ENCODE peak calls at places on chromosome 10, in seven cellular contexts. Y is A549, W is HepG2, V is HCT116, L is K562, M is H1, X is GM12878. J is an unnamed sample.

GRCh38 chr10:73032536-73032935 is 64.1 kb downstream of the P4HA1 start:
- DNase-seq in Y (no peak), W (no peak), V (no peak), L (no peak), M (no peak), X (no peak), J (no peak)

GRCh38 chr10:94216201-94216600 is 146.5 kb downstream of the NOC3L start:
- DNase-seq in Y (no peak), W (no peak), V (no peak), L (no peak), M (no peak), X (no peak), J (no peak)

GRCh38 chr10:115004236-115004862 is 66.4 kb downstream of the TRUB1 start:
- DNase-seq in Y (no peak), W (no peak), V (no peak), L (no peak), M (no peak), X (no peak), J (no peak)

GRCh38 chr10:26048756-26049155 is 114.7 kb downstream of the MYO3A start:
- DNase-seq in Y (no peak), W (no peak), V (no peak), L (no peak), M (no peak), X (no peak), J (no peak)

GRCh38 chr10:86141896-86142295 is 224.7 kb downstream of the GRID1 start:
- DNase-seq in Y (no peak), W (no peak), V (no peak), L (no peak), M (no peak), X (no peak), J (no peak)

GRCh38 chr10:79905322-79906314 is 43.3 kb downstream of the SFTPD start:
- DNase-seq in Y (no peak), W (no peak), V (no peak), L (no peak), M (no peak), X (no peak), J (peak; percentile 12)

GRCh38 chr10:23614483-23614882 is 175.6 kb downstream of the OTUD1 start:
- DNase-seq in Y (no peak), W (no peak), V (no peak), L (no peak), M (no peak), X (no peak), J (no peak)

GRCh38 chr10:30359373-30360206 is 10.5 kb upstream of the MTPAP start:
- DNase-seq in Y (peak; percentile 79), W (peak; percentile 81), V (peak; percentile 82), L (peak; percentile 65), M (peak; percentile 92), X (peak; percentile 39), J (peak; percentile 43)

GRCh38 chr10:2980791-2981360 is 86.5 kb upstream of the PFKP start:
- DNase-seq in Y (peak; percentile 34), W (no peak), V (no peak), L (no peak), M (no peak), X (no peak), J (peak; percentile 76)

GRCh38 chr10:114629824-114630430 is 28.1 kb downstream of the ABLIM1 start:
- DNase-seq in Y (no peak), W (no peak), V (no peak), L (no peak), M (no peak), X (no peak), J (peak; percentile 45)

GRCh38 chr10:283916-284356 is 148.7 kb downstream of the ZMYND11 start:
- DNase-seq in Y (no peak), W (no peak), V (no peak), L (no peak), M (no peak), X (peak; percentile 79), J (no peak)

GRCh38 chr10:103040424-103040823 is 122.3 kb downstream of the CNNM2 start:
- DNase-seq in Y (no peak), W (no peak), V (no peak), L (peak; percentile 15), M (no peak), X (no peak), J (peak; percentile 97)

GRCh38 chr10:66627156-66627555 is 298.7 kb upstream of the LRRTM3 start:
- DNase-seq in Y (peak; percentile 50), W (peak; percentile 34), V (peak; percentile 66), L (no peak), M (no peak), X (no peak), J (no peak)

GRCh38 chr10:93751832-93752231 is 5.9 kb upstream of the LGI1 start:
- DNase-seq in Y (peak; percentile 45), W (no peak), V (peak; percentile 34), L (peak; percentile 40), M (no peak), X (no peak), J (peak; percentile 16)

GRCh38 chr10:154348-154747 is 19.1 kb downstream of the ZMYND11 start:
- DNase-seq in Y (no peak), W (no peak), V (no peak), L (no peak), M (no peak), X (no peak), J (peak; percentile 79)

GRCh38 chr10:125370578-125370977 is 210.2 kb upstream of the CTBP2 start:
- DNase-seq in Y (peak; percentile 3), W (no peak), V (peak; percentile 34), L (peak; percentile 8), M (peak; percentile 93), X (no peak), J (no peak)

GRCh38 chr10:125373546-125373945 is 213.2 kb upstream of the CTBP2 start:
- DNase-seq in Y (no peak), W (no peak), V (no peak), L (no peak), M (no peak), X (no peak), J (no peak)

GRCh38 chr10:125379592-125379991 is 219.2 kb upstream of the CTBP2 start:
- DNase-seq in Y (no peak), W (no peak), V (no peak), L (no peak), M (no peak), X (no peak), J (no peak)

GRCh38 chr10:125377368-125377767 is 217.0 kb upstream of the CTBP2 start:
- DNase-seq in Y (no peak), W (no peak), V (no peak), L (no peak), M (no peak), X (no peak), J (no peak)

DNA sequence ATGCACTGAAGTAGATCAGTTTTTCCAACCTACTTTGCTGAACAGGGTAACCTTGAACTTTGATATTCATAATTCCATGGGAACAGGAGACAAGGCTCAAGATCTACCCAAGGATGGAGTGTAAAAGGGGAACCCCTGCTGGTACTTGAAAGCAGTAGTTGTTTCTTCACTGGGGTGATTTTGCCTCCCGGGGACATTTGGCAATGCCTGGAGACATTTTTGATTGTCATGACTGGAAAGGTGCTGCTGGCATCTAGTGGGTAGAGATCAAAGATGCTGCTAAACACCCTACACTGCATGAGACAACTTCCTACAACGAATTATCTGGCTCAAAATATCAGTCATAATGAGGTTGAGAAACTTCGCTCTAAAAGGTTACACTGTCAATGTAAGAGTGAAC is 214.8 kb upstream of the CTBP2 start:
- DNase-seq in Y (peak; percentile 30), W (no peak), V (peak; percentile 29), L (no peak), M (no peak), X (no peak), J (peak; percentile 2)
- TF ChIP-seq CEBPB in Y (no peak), W (no peak), V (no peak), L (no peak), M (no peak), X (no peak), J (no peak)

DNA sequence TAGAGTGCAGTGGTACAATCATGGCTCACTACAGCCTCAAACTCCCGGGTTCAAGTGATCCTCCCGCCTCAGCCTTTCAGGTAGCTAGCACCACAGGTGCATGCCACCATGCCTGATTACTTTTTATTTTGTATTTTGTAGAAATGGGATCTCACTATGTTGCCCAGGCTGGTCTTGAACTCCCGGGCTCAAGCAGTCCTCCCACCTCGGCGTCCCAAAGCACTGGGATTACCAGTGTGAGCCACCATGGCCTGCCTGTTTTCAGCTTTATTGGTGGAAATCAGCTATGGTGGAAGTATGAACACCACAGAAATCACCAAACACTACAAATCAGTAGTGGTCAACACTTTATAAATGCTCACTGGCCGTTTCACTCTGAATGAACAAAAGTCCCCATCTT is 299.9 kb upstream of the LYZL1 start:
- DNase-seq in Y (no peak), W (no peak), V (no peak), L (no peak), M (no peak), X (no peak), J (no peak)
- TF ChIP-seq CEBPB in Y (no peak), W (no peak), V (no peak), L (no peak), M (no peak), X (no peak), J (no peak)

GRCh38 chr10:62610649-62611229 is 193.8 kb upstream of the ADO start:
- DNase-seq in Y (peak; percentile 53), W (peak; percentile 35), V (peak; percentile 60), L (peak; percentile 56), M (peak; percentile 83), X (no peak), J (peak; percentile 47)
- TF ChIP-seq CEBPB in Y (no peak), W (no peak), V (no peak), L (no peak), M (no peak), X (no peak), J (no peak)

GRCh38 chr10:88933584-88933983 is 19.0 kb downstream of the ACTA2 start:
- DNase-seq in Y (no peak), W (no peak), V (no peak), L (no peak), M (no peak), X (no peak), J (no peak)

GRCh38 chr10:88928254-88928653 is 24.3 kb downstream of the ACTA2 start:
- DNase-seq in Y (no peak), W (no peak), V (no peak), L (no peak), M (no peak), X (no peak), J (no peak)

GRCh38 chr10:88934900-88935672 is 17.5 kb downstream of the ACTA2 start:
- DNase-seq in Y (peak; percentile 87), W (peak; percentile 80), V (peak; percentile 77), L (peak; percentile 59), M (peak; percentile 66), X (peak; percentile 69), J (peak; percentile 82)

GRCh38 chr10:88931548-88931947 is 21.0 kb downstream of the ACTA2 start:
- DNase-seq in Y (no peak), W (no peak), V (no peak), L (no peak), M (no peak), X (no peak), J (peak; percentile 25)

DNA sequence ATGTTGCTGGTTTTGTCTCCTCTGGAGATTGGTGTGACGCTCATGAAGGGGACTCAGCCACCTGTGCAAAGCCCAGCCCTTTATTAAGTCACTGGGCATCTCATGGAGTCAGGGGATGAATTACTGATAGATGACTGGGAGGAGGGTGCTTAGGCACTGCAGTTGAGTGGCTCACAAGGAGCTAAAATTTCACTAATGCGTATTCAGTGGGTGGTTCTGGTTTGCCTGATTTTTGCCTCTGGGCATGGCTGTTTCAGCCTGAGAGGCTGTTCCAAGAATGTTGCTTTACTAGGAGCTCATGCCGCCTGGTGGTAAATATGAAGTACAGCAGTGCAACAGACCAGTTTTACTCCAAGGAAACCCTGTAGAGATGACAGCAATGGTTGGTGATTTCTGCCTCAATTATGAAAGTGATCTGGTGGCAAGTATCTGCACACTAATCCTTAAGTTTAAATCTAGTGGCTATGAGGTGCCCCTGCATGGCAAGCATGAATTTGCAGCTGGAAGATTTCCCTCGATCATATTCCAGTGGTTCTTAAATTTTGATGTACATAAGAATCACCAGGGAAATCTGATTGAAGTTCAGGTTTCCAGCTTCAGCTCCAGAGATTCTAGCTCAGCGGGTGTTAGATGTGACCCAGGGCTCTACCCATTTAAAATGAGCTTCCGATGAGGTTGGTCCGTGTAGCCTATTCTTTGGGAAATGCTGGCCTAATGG is 19.9 kb downstream of the ACTA2 start:
- DNase-seq in Y (peak; percentile 76), W (peak; percentile 60), V (peak; percentile 46), L (peak; percentile 35), M (peak; percentile 52), X (no peak), J (peak; percentile 87)
- TF ChIP-seq CEBPB in Y (no peak), W (no peak), V (no peak), L (no peak), M (no peak), X (no peak), J (no peak)

J was measured in IMR-90.